ENCODE peak calls at places on chromosomes 2 and 18, in four cellular contexts. I is endothelial cell, D is fibroblast of villous mesenchyme, K is heart right ventricle. E is an unnamed sample.

GRCh38 chr2:109256921-109257320 is 127.9 kb downstream of the SH3RF3 start:
- DNase-seq in I (no peak), D (peak), K (no peak), E (no peak)

GRCh38 chr2:199339826-199340605 is 117.7 kb downstream of the SATB2 start:
- DNase-seq in I (no peak), D (peak), K (no peak), E (no peak)

GRCh38 chr18:23994361-23994902 is 20.1 kb upstream of the TTC39C start:
- DNase-seq in I (no peak), D (peak), K (no peak), E (no peak)

GRCh38 chr2:62071126-62071598 is 124.8 kb upstream of the B3GNT2 start:
- DNase-seq in I (no peak), D (peak), K (no peak), E (no peak)

GRCh38 chr2:204550738-204551137 is 5.5 kb downstream of the PARD3B start:
- DNase-seq in I (no peak), D (peak), K (no peak), E (no peak)

GRCh38 chr2:6556755-6557154 is 309.0 kb downstream of the CMPK2 start:
- DNase-seq in I (no peak), D (peak), K (no peak), E (no peak)

GRCh38 chr18:78698914-78699313 is 280.7 kb upstream of the SALL3 start:
- DNase-seq in I (no peak), D (no peak), K (no peak), E (no peak)

GRCh38 chr18:77071711-77072292 is 60.8 kb downstream of the MBP start:
- DNase-seq in I (no peak), D (peak), K (no peak), E (no peak)

GRCh38 chr2:188665196-188665595 is 309.0 kb upstream of the COL3A1 start:
- DNase-seq in I (no peak), D (peak), K (no peak), E (no peak)

GRCh38 chr2:241890524-241891235 is 21.2 kb downstream of the RTP5 start:
- DNase-seq in I (no peak), D (no peak), K (no peak), E (no peak)

GRCh38 chr2:82344670-82345069 is 2040.1 kb upstream of the LRRTM1 start:
- DNase-seq in I (no peak), D (no peak), K (no peak), E (no peak)

GRCh38 chr18:76558881-76559667 is 64.0 kb upstream of the ZNF516 start:
- DNase-seq in I (no peak), D (no peak), K (no peak), E (no peak)

GRCh38 chr18:78980777-78981651 is 1.4 kb downstream of the SALL3 start:
- DNase-seq in I (no peak), D (no peak), K (no peak), E (no peak)

GRCh38 chr2:36706451-36706850 is 9.9 kb downstream of the VIT start:
- DNase-seq in I (no peak), D (peak), K (no peak), E (no peak)

GRCh38 chr2:233414273-233414654 is 60.0 kb downstream of the DGKD start:
- DNase-seq in I (no peak), D (peak), K (peak), E (no peak)
- TF ChIP-seq CTCF in I (no peak), D (no peak), K (peak), E (no peak)

DNA sequence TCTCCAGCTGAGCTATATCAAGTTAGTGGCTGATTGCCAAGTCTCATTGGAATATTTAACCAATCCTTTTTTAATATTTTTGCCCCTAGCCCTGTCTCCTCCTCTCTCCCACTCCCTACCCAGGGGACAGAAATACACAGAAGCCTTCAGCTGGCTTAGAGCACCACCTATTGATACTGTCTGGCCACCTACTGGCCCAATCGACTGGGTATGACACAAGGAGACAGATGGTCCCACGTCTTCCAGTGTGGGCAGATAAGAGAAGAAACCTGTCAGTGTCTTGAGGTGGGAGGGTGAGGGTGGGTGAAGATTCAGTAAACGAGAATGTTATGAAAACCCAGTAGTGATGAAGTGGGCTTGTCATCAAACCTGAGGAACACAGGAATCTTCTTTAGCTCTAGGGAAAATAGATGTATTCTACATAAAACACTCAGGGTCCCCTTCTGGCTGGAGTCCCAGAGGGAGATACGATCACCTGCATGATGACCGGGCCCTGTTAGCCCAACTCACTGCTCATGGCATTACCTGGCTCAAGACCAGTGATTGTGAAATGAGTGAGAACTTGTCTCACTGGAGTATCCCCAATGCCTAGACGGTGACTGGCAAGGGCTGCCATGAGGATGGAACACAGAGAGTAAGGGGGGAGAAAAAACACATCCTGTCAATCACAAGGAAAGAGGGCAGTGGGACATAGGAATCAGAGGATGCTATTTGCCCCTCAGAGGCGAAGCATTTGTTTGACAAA is 26.7 kb downstream of the POLR1A start:
- DNase-seq in I (peak), D (peak), K (peak), E (no peak)
- TF ChIP-seq CTCF in I (no peak), D (peak), K (peak), E (peak)

GRCh38 chr2:100242891-100243670 is 79.2 kb downstream of the LONRF2 start:
- DNase-seq in I (peak), D (peak), K (peak), E (no peak)
- TF ChIP-seq CTCF in I (peak), D (peak), K (peak), E (peak)

GRCh38 chr2:196068271-196069209 is at the start of gene DNAH7:
- DNase-seq in I (peak), D (peak), K (peak), E (peak)
- TF ChIP-seq CTCF in I (peak), D (peak), K (peak), E (peak)

GRCh38 chr2:171529914-171530313 is 7.6 kb downstream of the CYBRD1 start:
- DNase-seq in I (no peak), D (no peak), K (no peak), E (no peak)
- TF ChIP-seq CTCF in I (peak), D (peak), K (peak), E (peak)

DNA sequence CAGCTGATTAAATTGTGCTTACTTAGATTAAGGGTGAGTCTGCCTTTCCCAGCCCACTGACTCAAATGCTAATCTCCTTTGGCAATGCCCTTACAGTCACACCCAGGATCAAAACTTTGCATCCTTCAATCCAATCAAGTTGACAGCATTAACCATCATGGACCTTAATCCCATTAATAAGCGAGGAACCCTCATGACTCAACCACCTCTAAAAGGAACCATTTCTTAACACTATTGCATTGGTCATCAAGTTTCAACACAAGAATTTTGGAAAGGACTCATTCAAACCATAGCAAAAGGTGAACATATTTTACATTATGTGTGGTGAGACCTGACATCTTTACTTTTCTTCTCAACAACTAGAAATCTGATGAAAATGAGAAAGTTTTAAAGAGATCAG is 187.0 kb downstream of the OSR1 start:
- DNase-seq in I (no peak), D (no peak), K (no peak), E (no peak)
- TF ChIP-seq CTCF in I (no peak), D (no peak), K (no peak), E (no peak)